ENCODE peak calls at places on chromosome 2, in seven cellular contexts. S, F, K, J, N, T and W are unnamed samples.

GRCh38 chr2:29463181-29463900 is 348.1 kb downstream of the CLIP4 start:
- DNase-seq in F (peak), S (peak), K (no peak), J (no peak), T (no peak), N (no peak), W (no peak)

GRCh38 chr2:81853331-81853730 is 1548.8 kb upstream of the LRRTM1 start:
- DNase-seq in F (peak), J (no peak), S (no peak), K (no peak), N (no peak), T (no peak), W (no peak)

GRCh38 chr2:204678031-204678430 is 132.8 kb downstream of the PARD3B start:
- DNase-seq in T (peak), S (no peak), K (no peak), N (no peak), J (no peak), F (no peak), W (no peak)

GRCh38 chr2:12708508-12709206 is 8.1 kb upstream of the TRIB2 start:
- DNase-seq in S (no peak), F (no peak), J (no peak), N (no peak), K (no peak), T (no peak), W (no peak)

GRCh38 chr2:10659898-10660568 is 29.7 kb downstream of the NOL10 start:
- DNase-seq in T (peak), K (peak), N (peak), J (peak), S (peak), F (peak), W (no peak)

GRCh38 chr2:162103443-162104009 is 29.5 kb upstream of the DPP4 start:
- DNase-seq in T (no peak), N (peak), K (no peak), S (no peak), F (no peak), J (no peak), W (no peak)

GRCh38 chr2:70709275-70709674 is 58.7 kb downstream of the ADD2 start:
- DNase-seq in K (peak), S (no peak), T (no peak), N (no peak), J (no peak), F (peak), W (no peak)

GRCh38 chr2:14256890-14257289 is 375.6 kb upstream of the LRATD1 start:
- DNase-seq in F (peak), K (no peak), N (no peak), T (no peak), S (no peak), J (no peak), W (no peak)

GRCh38 chr2:231259104-231259503 is 60.7 kb downstream of the ARMC9 start:
- DNase-seq in T (no peak), F (no peak), S (no peak), N (no peak), J (no peak), K (no peak), W (no peak)

GRCh38 chr2:151999058-151999457 is 99.8 kb downstream of the CACNB4 start:
- DNase-seq in N (peak), K (peak), F (peak), T (peak), J (peak), S (peak), W (no peak)